ENCODE peak calls at places on chromosomes 6 and 20, in five cellular contexts. Z is heart left ventricle, L is AG09309, Q is progenitor cell of endocrine pancreas, C is GM12865. T is an unnamed sample.

GRCh38 chr6:150301871-150302800 is 66.7 kb upstream of the IYD start:
- DNase-seq in Z (no peak), L (no peak), Q (no peak), C (peak), T (peak)

GRCh38 chr20:43583982-43584432 is 6.7 kb upstream of the IFT52 start:
- DNase-seq in Z (peak), L (peak), Q (no peak), C (peak), T (no peak)

GRCh38 chr20:58975353-58975752 is 5.7 kb upstream of the NELFCD start:
- DNase-seq in Z (no peak), L (no peak), Q (no peak), C (no peak), T (no peak)

GRCh38 chr6:150271501-150272263 is 97.1 kb upstream of the IYD start:
- DNase-seq in Z (no peak), L (no peak), Q (no peak), C (no peak), T (no peak)

GRCh38 chr6:149079911-149080501 is 237.5 kb upstream of the TAB2 start:
- DNase-seq in Z (peak), L (no peak), Q (no peak), C (peak), T (no peak)

GRCh38 chr6:2596222-2596621 is 154.5 kb downstream of the MYLK4 start:
- DNase-seq in Z (no peak), L (no peak), Q (no peak), C (no peak), T (no peak)

GRCh38 chr20:14336667-14337066 is 745 bp downstream of the FLRT3 start:
- DNase-seq in Z (no peak), L (no peak), Q (no peak), C (peak), T (no peak)

GRCh38 chr6:41073968-41074691 is 1.4 kb downstream of the NFYA start:
- DNase-seq in Z (no peak), L (no peak), Q (no peak), C (peak), T (no peak)

GRCh38 chr6:1045239-1045638 is 266.7 kb upstream of the FOXQ1 start:
- DNase-seq in Z (no peak), L (no peak), Q (no peak), C (no peak), T (no peak)

GRCh38 chr6:108806669-108807068 is 41.6 kb upstream of the ARMC2 start:
- DNase-seq in Z (no peak), L (no peak), Q (no peak), C (no peak), T (no peak)

GRCh38 chr20:43849496-43850197 is 65.0 kb upstream of the TOX2 start:
- DNase-seq in Z (no peak), L (no peak), Q (no peak), C (no peak), T (no peak)

GRCh38 chr6:162090734-162091133 is 636.8 kb downstream of the PRKN start:
- DNase-seq in Z (no peak), L (no peak), Q (no peak), C (no peak), T (no peak)

GRCh38 chr6:34362909-34363713 is 29.4 kb downstream of the NUDT3 start:
- DNase-seq in Z (no peak), L (no peak), Q (no peak), C (peak), T (peak)

GRCh38 chr6:142845143-142845571 is 99.8 kb downstream of the HIVEP2 start:
- DNase-seq in Z (no peak), L (no peak), Q (no peak), C (peak), T (peak)

GRCh38 chr20:40813213-40813510 is 124.1 kb upstream of the MAFB start:
- DNase-seq in Z (no peak), L (no peak), Q (no peak), C (no peak), T (no peak)

GRCh38 chr6:13554929-13555333 is 19.5 kb upstream of the SIRT5 start:
- DNase-seq in Z (peak), L (no peak), Q (no peak), C (no peak), T (no peak)
- TF ChIP-seq CTCF in Z (no peak), L (no peak), Q (no peak), C (no peak), T (no peak)

GRCh38 chr6:101722991-101723579 is 329.6 kb downstream of the GRIK2 start:
- DNase-seq in Z (no peak), L (peak), Q (no peak), C (no peak), T (no peak)
- TF ChIP-seq CTCF in Z (no peak), L (no peak), Q (no peak), C (no peak), T (no peak)

GRCh38 chr20:49270177-49270576 is 7.7 kb downstream of the ZNFX1 start:
- DNase-seq in Z (no peak), L (no peak), Q (no peak), C (no peak), T (no peak)
- TF ChIP-seq CTCF in Z (no peak), L (no peak), Q (no peak), C (no peak), T (no peak)

GRCh38 chr20:36717657-36718056 is 28.2 kb downstream of the NDRG3 start:
- DNase-seq in Z (no peak), L (no peak), Q (no peak), C (peak), T (no peak)
- TF ChIP-seq CTCF in Z (peak), L (peak), Q (no peak), C (peak), T (peak)

DNA sequence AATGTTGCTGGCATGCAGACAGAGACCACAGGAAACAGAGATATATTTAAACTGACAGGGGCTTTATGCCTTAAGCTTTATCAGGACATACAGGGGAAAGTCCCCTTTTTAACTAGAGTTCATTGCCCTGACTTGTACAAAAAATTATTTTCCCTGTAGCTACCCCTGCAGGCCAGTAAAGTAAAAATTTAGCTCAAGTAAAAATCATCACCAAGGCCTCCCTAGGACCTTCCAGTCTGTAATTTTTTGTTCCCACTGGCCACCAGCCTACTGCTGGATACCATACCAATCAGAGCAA is 711.9 kb upstream of the NRSN1 start:
- DNase-seq in Z (no peak), L (peak), Q (no peak), C (peak), T (peak)
- TF ChIP-seq CTCF in Z (peak), L (peak), Q (peak), C (peak), T (no peak)

DNA sequence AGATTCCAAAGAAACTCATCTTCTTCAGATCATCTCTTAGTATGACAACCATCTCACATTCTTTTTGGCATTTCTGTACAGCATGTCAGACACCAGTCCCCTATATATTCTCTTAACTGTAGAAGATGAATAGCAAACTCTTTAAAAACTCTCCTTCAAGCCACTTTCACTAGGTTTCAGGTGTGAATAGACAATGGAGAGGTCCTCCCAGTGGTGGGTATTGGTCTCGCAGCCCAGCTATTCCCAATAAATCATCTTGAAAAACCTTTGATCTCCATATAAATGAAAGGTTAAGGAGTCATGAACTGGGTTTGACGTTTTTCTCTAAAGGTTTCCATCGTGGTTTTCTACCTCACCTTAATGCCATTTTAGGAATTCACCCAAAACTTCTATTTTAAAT is 180.0 kb downstream of the GJA1 start:
- DNase-seq in Z (no peak), L (no peak), Q (no peak), C (no peak), T (no peak)
- TF ChIP-seq CTCF in Z (peak), L (no peak), Q (peak), C (no peak), T (no peak)

DNA sequence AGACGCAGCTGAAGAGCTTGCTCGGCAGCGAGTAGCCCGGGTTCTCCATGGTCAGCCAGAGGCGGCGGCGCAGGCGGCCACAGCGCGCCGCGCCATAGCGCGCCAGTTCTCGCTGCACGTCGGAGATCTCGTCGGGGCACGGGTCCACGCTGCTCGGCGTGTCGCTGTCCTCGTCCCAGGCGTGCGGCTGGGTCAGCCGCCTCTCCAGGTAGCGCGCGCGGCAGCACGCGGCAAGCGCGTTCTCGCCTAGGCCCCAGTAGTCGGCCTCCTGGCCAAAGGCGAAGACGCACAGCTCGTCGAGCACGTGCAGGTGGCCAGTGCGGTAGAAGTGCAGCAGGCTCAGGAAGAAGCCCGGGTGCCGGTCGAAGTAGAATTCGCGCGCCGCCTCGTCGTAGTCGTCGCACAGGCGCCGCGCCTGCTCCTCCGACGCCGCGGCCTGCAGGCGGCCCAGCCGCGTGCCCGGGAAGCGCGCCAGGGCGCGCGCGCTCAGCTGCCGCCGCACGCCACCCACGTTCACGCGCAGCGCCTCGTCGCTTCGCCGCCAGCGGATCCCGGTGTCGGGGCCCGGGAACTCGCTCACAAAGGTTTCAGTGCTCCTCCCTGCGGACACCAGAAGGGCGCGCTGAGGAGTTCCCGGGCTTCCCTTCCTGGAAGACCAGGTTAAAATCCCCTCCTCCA is 2.7 kb downstream of the KCNS1 start:
- DNase-seq in Z (no peak), L (no peak), Q (no peak), C (peak), T (peak)
- TF ChIP-seq CTCF in Z (no peak), L (no peak), Q (peak), C (no peak), T (no peak)

DNA sequence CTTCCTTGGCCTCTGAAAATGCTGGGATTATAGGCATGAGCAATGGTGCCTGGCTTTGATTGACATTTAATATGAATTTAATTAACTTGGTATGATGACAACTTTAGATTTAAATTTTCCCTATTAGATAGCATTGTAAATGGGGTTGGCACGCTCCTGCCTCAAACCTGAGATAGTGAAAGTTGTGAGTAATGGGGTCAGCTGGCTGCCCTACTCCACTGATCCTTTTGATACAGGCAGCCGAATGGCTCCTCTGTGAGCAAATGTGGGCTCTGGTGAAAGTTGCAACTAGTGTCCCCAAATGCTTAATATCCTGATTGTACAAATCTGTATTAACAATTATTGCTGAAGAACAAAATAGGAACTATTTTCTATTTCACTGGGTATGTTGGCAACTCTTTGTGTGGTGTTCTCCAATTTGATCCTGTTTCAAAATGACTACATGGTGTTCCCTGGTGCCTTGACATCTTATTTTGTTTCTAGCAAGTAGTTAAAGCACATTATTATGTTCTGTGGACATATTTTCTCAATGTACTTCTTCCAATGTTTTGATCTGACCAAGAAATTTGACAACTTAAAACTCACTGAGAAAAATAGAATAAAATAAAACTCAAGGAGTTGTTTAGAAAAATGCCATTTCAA is 97.4 kb downstream of the COL12A1 start:
- DNase-seq in Z (no peak), L (no peak), Q (no peak), C (no peak), T (no peak)
- TF ChIP-seq CTCF in Z (no peak), L (no peak), Q (no peak), C (no peak), T (no peak)

GRCh38 chr20:19291024-19291817 is 78.8 kb downstream of the SLC24A3 start:
- DNase-seq in Z (no peak), L (no peak), Q (no peak), C (no peak), T (no peak)
- TF ChIP-seq CTCF in Z (no peak), L (no peak), Q (no peak), C (no peak), T (no peak)